ENCODE peak calls at places on chromosomes 16 and 17, in eight cellular contexts. W is PC-9, S is psoas muscle, H is cardiac fibroblast, B is prostate gland, P is cardiac muscle cell, G is astrocyte, D is transverse colon. T is an unnamed sample.

GRCh38 chr17:79852748-79853147 is 13.5 kb upstream of the CBX4 start:
- DNase-seq in B (no peak), W (peak), S (no peak), G (peak), D (peak), H (peak), P (peak), T (no peak)

GRCh38 chr17:77420476-77420803 is 279.7 kb downstream of the SEC14L1 start:
- DNase-seq in G (no peak), D (no peak), B (no peak), P (no peak), H (no peak), W (no peak), S (no peak), T (no peak)

GRCh38 chr16:15587152-15587825 is 55.7 kb downstream of the MARF1 start:
- DNase-seq in G (no peak), B (no peak), S (no peak), D (no peak), H (no peak), P (no peak), W (no peak), T (no peak)

GRCh38 chr16:81617021-81617346 is 162.1 kb upstream of the PLCG2 start:
- DNase-seq in S (no peak), H (no peak), W (no peak), B (no peak), D (no peak), G (no peak), P (no peak), T (no peak)

GRCh38 chr16:67530013-67530939 is 1.6 kb downstream of the RIPOR1 start:
- DNase-seq in W (no peak), G (peak), P (peak), S (peak), B (peak), D (peak), H (peak), T (peak)

GRCh38 chr16:66036775-66037715 is 329.4 kb upstream of the CDH5 start:
- DNase-seq in D (no peak), S (peak), P (peak), B (peak), G (peak), W (no peak), H (no peak), T (peak)

GRCh38 chr16:84368327-84368996 is at the start of gene ATP2C2:
- DNase-seq in P (no peak), S (no peak), B (peak), G (no peak), W (peak), D (peak), H (no peak), T (no peak)

GRCh38 chr17:28948873-28949184 is 2.5 kb downstream of the PHF12 start:
- DNase-seq in S (no peak), B (peak), H (no peak), P (no peak), G (no peak), D (no peak), W (no peak), T (no peak)

GRCh38 chr16:66247516-66248089 is 118.9 kb upstream of the CDH5 start:
- DNase-seq in H (peak), G (peak), S (peak), P (peak), D (peak), W (no peak), B (no peak), T (peak)

GRCh38 chr17:77881545-77881944 is 77.0 kb upstream of the TNRC6C start:
- DNase-seq in G (peak), B (peak), P (peak), D (peak), H (peak), W (no peak), S (peak), T (peak)

GRCh38 chr17:327971-328370 is 24.6 kb downstream of the RPH3AL start:
- DNase-seq in W (no peak), B (no peak), D (no peak), P (no peak), H (no peak), S (peak), G (no peak), T (no peak)

GRCh38 chr16:143047-143446 is 4.6 kb upstream of the NPRL3 start:
- DNase-seq in S (no peak), P (no peak), W (no peak), G (no peak), H (no peak), D (no peak), B (no peak), T (no peak)

GRCh38 chr16:142405-142804 is 3.9 kb upstream of the NPRL3 start:
- DNase-seq in S (no peak), B (no peak), H (no peak), D (no peak), W (no peak), P (no peak), G (no peak), T (no peak)

GRCh38 chr16:143456-143855 is 5.0 kb upstream of the NPRL3 start:
- DNase-seq in P (peak), G (peak), H (no peak), W (no peak), B (no peak), S (no peak), D (no peak), T (peak)

GRCh38 chr16:138049-138417 is 440 bp downstream of the NPRL3 start:
- DNase-seq in H (no peak), P (peak), G (no peak), D (no peak), B (no peak), W (no peak), S (peak), T (no peak)

GRCh38 chr16:140175-140857 is 1.8 kb upstream of the NPRL3 start:
- DNase-seq in B (no peak), W (no peak), P (no peak), D (no peak), S (no peak), H (no peak), G (no peak), T (no peak)
- TF ChIP-seq CTCF in B (no peak), W (no peak), P (no peak), D (no peak), S (no peak), H (no peak), G (no peak), T (no peak)

DNA sequence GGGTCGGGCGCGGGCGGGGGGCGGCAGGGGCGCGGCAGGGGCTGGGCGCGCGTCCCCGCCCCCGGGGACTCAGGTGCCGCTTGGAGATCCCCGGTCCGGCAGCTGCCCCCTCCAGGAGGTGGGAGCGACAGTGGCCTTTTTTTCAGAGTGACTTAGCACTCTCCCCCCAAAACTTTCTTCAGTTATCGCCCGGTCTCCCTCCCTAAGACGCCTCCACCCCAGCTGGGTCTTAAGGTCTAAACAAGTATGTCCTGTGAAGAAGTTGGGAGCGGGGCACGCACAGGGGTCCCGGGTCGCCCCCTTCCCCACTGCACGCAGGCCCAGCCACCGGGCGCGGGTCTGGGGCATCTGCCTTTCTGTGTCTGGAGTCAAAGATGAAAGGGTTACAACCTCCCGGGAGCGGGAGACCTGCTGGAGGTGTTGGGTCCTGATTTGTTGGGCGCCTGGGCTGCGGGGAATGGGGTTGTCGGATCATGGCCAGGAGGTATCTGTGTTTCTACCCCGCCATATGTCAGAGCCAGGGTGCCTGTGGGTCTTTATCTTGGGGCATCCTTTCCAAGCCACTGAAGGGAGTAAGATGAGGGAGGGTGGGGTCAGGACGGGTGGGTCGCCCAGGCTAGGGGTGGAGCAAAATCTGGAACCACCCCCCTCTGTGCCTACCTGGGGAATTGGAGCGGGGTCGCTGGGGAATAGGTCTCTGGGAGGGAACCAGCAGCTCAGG is 748 bp downstream of the FMNL1 start:
- DNase-seq in P (no peak), B (no peak), H (no peak), S (no peak), D (no peak), W (no peak), G (no peak), T (no peak)
- H3K4me3 ChIP-seq in P (peak), B (peak), H (peak), S (peak), D (peak), W (peak), G (no peak), T (peak)

GRCh38 chr17:38562903-38563302 is 42.8 kb downstream of the SRCIN1 start:
- DNase-seq in P (no peak), S (no peak), W (no peak), H (no peak), G (no peak), D (no peak), B (no peak), T (no peak)

GRCh38 chr17:38559880-38560230 is 45.9 kb downstream of the SRCIN1 start:
- DNase-seq in H (no peak), P (peak), G (no peak), W (no peak), D (no peak), B (no peak), S (no peak), T (no peak)

GRCh38 chr17:38560503-38561318 is 45.0 kb downstream of the SRCIN1 start:
- DNase-seq in H (peak), B (no peak), P (peak), D (no peak), S (no peak), G (peak), W (no peak), T (peak)

GRCh38 chr17:38562215-38562569 is 43.6 kb downstream of the SRCIN1 start:
- DNase-seq in B (no peak), H (no peak), P (no peak), S (no peak), D (no peak), W (no peak), G (no peak), T (no peak)

DNA sequence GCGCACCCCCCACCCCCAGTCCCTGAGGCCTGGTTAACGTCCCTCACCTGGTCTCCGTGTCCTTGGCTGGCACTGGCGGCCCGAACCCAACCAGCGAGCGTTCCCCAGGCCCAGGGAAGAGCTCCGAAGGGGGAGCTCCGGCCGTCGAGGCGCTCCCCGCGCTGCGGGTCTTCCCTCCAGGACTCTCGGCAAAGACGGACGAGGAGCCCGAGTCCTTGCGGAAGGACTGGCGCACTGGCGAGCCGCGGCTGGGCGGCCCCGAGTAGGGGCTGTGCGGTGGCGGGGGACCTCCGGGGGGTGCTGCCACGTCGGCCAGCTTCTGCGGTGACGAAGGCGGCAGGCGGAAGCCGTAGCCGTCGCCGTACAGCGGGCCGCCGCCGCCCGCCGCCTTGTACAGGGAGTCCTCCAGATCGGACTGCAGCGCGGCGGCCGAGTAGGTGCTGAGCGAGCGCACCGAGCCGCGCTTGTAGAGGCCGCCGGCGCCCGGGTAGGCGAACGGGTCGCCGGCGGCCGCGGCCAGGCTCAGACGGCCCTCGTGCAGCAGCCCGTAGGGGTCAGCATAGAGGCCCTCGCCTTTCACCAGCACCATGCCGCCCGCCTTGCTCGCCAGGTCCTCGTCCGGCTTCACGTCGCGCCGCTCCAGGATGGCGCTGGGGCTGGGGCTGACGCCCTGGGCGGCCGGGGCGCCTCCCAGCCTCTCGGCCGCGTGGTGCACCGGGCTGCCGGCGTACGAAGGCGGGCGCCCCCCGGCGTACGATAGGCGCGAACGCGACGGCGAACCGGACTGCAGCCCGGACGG is 44.1 kb downstream of the SRCIN1 start:
- DNase-seq in S (no peak), D (no peak), B (no peak), P (no peak), G (no peak), H (no peak), W (no peak), T (no peak)
- TF ChIP-seq CTCF in S (no peak), D (no peak), B (no peak), P (no peak), G (no peak), H (no peak), W (no peak), T (no peak)

DNA sequence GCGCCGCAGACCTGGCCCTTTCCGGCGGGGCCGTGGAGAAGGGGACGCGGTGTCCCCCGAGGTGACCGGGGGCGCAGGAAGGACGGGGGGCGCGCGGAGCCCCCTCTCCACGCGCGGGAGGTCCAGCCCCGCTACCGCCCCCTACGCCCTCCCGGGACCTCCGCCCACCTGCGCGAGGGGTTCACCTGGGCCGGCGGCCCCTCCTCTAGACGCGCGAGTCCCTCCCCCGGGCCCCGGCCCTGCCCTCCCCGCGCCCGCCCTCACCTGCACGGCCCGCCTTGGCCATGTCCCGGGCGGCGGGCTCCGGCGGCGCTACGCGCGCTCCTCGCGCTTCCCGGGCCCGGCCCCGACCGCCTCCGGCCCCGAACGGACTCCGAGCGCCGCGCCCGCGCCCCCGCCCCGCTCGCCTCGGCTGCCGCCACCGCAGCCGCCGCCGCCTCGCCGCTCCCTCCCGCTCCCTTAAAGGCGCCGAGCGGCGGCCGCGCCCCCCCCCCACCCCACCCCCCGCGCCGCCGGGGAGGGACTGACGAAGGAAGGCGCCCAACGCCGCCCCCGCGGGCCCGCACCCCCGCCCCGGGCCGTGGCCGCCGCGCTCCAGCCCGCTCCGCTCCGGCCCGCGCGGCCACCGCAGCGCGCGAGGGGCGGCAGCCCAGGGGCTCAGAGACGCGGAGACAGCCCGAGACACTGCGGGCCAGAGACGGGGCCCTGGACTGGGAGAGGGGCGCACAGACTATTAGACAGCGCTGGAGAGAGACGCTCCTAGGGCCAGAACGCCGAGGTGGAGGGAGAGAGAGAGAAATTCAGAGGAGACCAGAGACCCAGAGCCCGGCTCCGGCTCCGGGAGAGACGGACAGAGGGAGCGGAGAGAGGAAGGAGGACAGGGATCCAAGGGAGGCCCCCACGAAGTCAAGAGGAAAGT is at the start of gene PITPNM3:
- DNase-seq in D (peak), H (no peak), G (no peak), S (no peak), W (no peak), B (no peak), P (no peak), T (no peak)
- H3K4me3 ChIP-seq in D (peak), H (peak), G (peak), S (peak), W (peak), B (peak), P (peak), T (peak)

DNA sequence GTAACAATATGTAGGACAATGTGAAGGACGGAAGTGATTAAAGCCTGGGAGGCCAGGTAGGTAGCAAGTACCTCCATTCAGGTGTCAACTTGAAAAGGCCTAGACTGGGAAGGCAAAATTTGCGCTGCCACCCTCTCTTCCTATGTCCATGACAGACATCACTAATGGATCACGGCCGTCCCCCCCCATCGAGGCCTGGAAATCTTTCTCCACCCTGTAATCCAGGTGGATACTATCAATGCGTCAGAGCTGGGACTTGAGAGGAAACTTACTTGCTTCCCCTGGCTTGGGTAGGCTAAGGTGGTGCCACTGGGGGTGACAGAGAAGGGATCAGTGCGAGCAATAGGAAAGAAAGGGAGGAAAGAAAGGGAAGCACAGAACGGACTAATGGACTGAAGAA is 156.1 kb downstream of the SALL1 start:
- DNase-seq in P (no peak), W (no peak), S (no peak), D (no peak), B (no peak), G (no peak), H (no peak), T (no peak)
- TF ChIP-seq CTCF in P (no peak), W (no peak), S (no peak), D (no peak), B (no peak), G (no peak), H (no peak), T (no peak)

GRCh38 chr17:80986816-80987480 is 4.7 kb upstream of the CHMP6 start:
- DNase-seq in W (no peak), P (no peak), B (no peak), S (peak), D (no peak), G (no peak), H (no peak), T (no peak)
- H3K4me3 ChIP-seq in W (no peak), P (no peak), B (no peak), S (no peak), D (no peak), G (no peak), H (no peak), T (no peak)

GRCh38 chr16:51474414-51475091 is 323.5 kb upstream of the SALL1 start:
- DNase-seq in S (no peak), H (no peak), B (no peak), W (no peak), P (no peak), G (no peak), D (no peak), T (no peak)
- TF ChIP-seq CTCF in S (no peak), H (no peak), B (no peak), W (no peak), P (no peak), G (no peak), D (no peak), T (no peak)